ENCODE peak calls at places on chromosome 3, in six cellular contexts. U is osteoblast, K is colonic mucosa, P is breast epithelium, Q is AG04450, B is upper lobe of left lung. T is an unnamed sample.

GRCh38 chr3:155658669-155659068 is 86.2 kb downstream of the PLCH1 start:
- DNase-seq in U (no peak), K (no peak), P (no peak), Q (no peak), B (no peak), T (no peak)

GRCh38 chr3:52471371-52472238 is 16.2 kb downstream of the NISCH start:
- DNase-seq in U (peak), K (peak), P (peak), Q (no peak), B (peak), T (peak)

GRCh38 chr3:194879126-194879887 is 193.6 kb downstream of the FAM43A start:
- DNase-seq in U (no peak), K (no peak), P (no peak), Q (no peak), B (no peak), T (no peak)

GRCh38 chr3:9732080-9732752 is 681 bp downstream of the BRPF1 start:
- DNase-seq in U (peak), K (peak), P (no peak), Q (no peak), B (peak), T (no peak)

GRCh38 chr3:13800064-13800463 is 79.8 kb downstream of the WNT7A start:
- DNase-seq in U (no peak), K (no peak), P (no peak), Q (no peak), B (no peak), T (no peak)

GRCh38 chr3:105195260-105195659 is 171.4 kb upstream of the ALCAM start:
- DNase-seq in U (no peak), K (no peak), P (no peak), Q (no peak), B (no peak), T (no peak)

GRCh38 chr3:98954806-98955205 is 53.3 kb upstream of the DCBLD2 start:
- DNase-seq in U (peak), K (no peak), P (no peak), Q (no peak), B (no peak), T (no peak)

GRCh38 chr3:88019024-88019423 is 39.8 kb downstream of the CGGBP1 start:
- DNase-seq in U (no peak), K (no peak), P (no peak), Q (no peak), B (no peak), T (no peak)

GRCh38 chr3:31479431-31479830 is 53.3 kb upstream of the STT3B start:
- DNase-seq in U (no peak), K (no peak), P (no peak), Q (no peak), B (no peak), T (no peak)

GRCh38 chr3:28799084-28799483 is 450.5 kb upstream of the AZI2 start:
- DNase-seq in U (no peak), K (no peak), P (no peak), Q (no peak), B (no peak), T (no peak)

GRCh38 chr3:133574260-133574881 is 885 bp downstream of the CDV3 start:
- DNase-seq in U (peak), K (peak), P (peak), Q (no peak), B (peak), T (peak)

GRCh38 chr3:51691021-51691420 is 15.8 kb upstream of the GRM2 start:
- DNase-seq in U (peak), K (no peak), P (no peak), Q (no peak), B (no peak), T (no peak)

GRCh38 chr3:15450611-15451467 is 23.4 kb downstream of the EAF1 start:
- DNase-seq in U (no peak), K (no peak), P (no peak), Q (no peak), B (no peak), T (no peak)

GRCh38 chr3:15452961-15453360 is 25.6 kb downstream of the EAF1 start:
- DNase-seq in U (no peak), K (no peak), P (no peak), Q (no peak), B (no peak), T (no peak)

GRCh38 chr3:15452156-15452555 is 24.8 kb downstream of the EAF1 start:
- DNase-seq in U (no peak), K (no peak), P (no peak), Q (no peak), B (no peak), T (no peak)

GRCh38 chr3:15453501-15453900 is 26.1 kb downstream of the EAF1 start:
- DNase-seq in U (peak), K (no peak), P (no peak), Q (no peak), B (no peak), T (no peak)

GRCh38 chr3:15451468-15452113 is 24.2 kb downstream of the EAF1 start:
- DNase-seq in U (no peak), K (no peak), P (no peak), Q (no peak), B (no peak), T (no peak)
- H3K4me3 ChIP-seq in U (no peak), K (no peak), P (no peak), Q (no peak), B (no peak), T (no peak)

DNA sequence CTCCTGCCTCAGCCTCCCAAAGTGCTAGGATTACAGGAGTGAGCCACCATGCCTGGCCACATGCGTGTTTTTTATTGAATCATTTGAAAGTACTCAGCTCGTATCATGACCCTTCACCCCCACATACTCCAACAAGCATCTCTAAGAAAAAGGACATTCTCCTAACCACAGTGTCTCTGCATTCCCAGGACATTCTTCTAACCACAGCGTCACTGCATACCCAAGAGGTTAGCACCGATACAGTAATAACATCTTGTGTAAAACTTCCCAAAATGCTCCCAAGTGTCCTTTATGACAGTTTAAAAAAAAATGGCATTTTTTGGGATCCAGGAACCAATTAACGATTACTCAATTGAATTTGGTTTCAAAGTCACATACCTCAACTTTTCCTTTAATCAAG is 39.6 kb downstream of the FLNB start:
- DNase-seq in U (peak), K (no peak), P (no peak), Q (no peak), B (no peak), T (no peak)
- H3K27ac ChIP-seq in U (peak), K (no peak), P (peak), Q (peak), B (peak), T (peak)

DNA sequence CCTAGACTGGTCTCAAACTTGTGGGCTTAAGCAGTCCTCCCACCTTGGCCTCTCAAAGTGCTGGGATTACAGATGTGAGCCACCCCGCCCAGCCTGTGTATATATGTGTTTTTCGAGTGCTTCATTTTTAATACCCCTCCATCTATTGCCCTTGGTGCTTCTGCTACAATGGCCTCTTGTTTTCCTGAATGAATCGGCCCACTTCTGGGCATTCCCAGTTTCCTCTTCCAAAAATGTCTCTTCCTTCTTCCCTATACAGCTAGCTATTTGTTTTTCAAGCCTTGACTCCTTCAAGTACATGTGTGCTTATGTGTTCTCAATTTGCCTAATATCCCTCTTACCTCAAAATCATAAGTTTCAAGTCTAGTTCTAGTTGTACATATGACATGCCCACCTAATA is 16.7 kb downstream of the DIPK2A start:
- DNase-seq in U (no peak), K (no peak), P (no peak), Q (no peak), B (no peak), T (no peak)
- H3K4me3 ChIP-seq in U (no peak), K (no peak), P (no peak), Q (no peak), B (no peak), T (no peak)

GRCh38 chr3:61844346-61844745 is 283.0 kb downstream of the PTPRG start:
- DNase-seq in U (no peak), K (no peak), P (no peak), Q (no peak), B (no peak), T (no peak)

GRCh38 chr3:61848885-61849284 is 287.5 kb downstream of the PTPRG start:
- DNase-seq in U (no peak), K (no peak), P (no peak), Q (no peak), B (peak), T (no peak)

GRCh38 chr3:61846488-61846887 is 285.1 kb downstream of the PTPRG start:
- DNase-seq in U (no peak), K (no peak), P (no peak), Q (no peak), B (peak), T (no peak)

GRCh38 chr3:61853912-61854311 is 292.5 kb downstream of the PTPRG start:
- DNase-seq in U (no peak), K (no peak), P (no peak), Q (no peak), B (no peak), T (no peak)

DNA sequence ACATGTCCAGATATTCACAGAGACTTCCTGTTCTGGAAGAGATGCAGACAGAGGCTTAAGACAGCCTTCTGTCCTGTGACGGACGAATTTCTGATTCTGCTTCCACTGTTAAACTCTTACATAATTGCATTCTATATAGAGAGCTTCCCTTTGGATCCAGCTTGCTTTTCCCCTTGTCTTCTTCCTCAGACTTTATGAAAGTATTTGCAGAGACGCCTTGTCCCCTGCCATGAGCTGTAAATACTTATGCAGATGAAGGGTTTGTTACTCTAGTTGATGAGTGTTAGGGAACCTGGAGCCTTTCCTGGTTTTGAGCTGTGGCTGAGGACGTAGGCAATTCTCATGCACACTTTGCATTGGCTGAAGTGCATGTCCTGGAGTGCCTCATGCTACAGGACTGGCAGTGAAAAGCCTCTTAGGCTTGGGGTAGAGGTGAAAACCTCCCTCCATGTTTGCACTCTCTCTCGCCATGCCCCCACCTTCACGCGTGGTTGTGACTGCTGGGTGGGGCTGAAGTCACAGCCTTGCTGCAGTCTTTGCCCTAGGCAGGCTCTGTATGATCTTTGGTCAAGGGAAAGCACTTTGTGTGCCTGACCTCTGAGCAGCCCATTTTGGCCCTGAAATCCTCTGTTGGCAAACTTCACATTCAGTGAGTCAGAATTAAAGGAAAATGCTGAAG is 286.6 kb downstream of the PTPRG start:
- DNase-seq in U (no peak), K (peak), P (no peak), Q (no peak), B (peak), T (peak)
- H3K27ac ChIP-seq in U (peak), K (peak), P (peak), Q (no peak), B (peak), T (peak)

GRCh38 chr3:16338999-16339398 is 74.0 kb downstream of the OXNAD1 start:
- DNase-seq in U (peak), K (no peak), P (no peak), Q (peak), B (peak), T (no peak)
- H3K4me3 ChIP-seq in U (no peak), K (no peak), P (no peak), Q (no peak), B (no peak), T (no peak)

DNA sequence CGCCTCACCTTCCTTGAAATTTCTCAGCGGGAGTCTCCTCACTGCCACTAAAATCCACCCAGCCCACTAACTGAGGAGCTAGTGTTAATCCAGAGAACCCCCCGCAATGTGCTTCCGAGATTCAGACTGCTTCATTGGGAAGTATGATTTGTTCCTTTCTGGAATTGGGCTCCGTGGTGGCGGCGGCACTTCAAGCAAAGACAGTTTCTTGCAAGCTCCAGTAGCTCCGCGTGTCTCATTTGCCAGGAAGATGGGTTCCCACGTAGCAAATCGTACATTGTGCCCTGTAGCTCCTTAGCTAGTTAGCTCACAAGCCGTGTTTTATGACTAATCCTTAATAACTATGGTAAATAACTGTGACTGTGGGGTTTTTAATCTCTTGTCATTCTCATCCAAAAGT is 45.4 kb downstream of the SLC6A1 start:
- DNase-seq in U (no peak), K (no peak), P (no peak), Q (no peak), B (no peak), T (no peak)
- H3K27ac ChIP-seq in U (no peak), K (no peak), P (no peak), Q (no peak), B (no peak), T (no peak)